ENCODE peak calls at places on chromosomes 6 and 20, in six cellular contexts. One of them, this sample, is unnamed.

GRCh38 chr6:52221302-52221701 is 23.0 kb downstream of the IL17F start:
- DNase-seq in IMR-90: no peak
- DNase-seq in neural crest cell: no peak
- DNase-seq in B cell: no peak
- DNase-seq in cardiac fibroblast: no peak
- DNase-seq in AG10803: no peak
- DNase-seq in this sample: no peak

GRCh38 chr6:4369616-4370015 is 234.2 kb upstream of the ECI2 start:
- DNase-seq in cardiac fibroblast: peak
- DNase-seq in AG10803: peak
- DNase-seq in IMR-90: peak
- DNase-seq in neural crest cell: no peak
- DNase-seq in B cell: no peak
- DNase-seq in this sample: no peak

GRCh38 chr6:35034411-35035171 is 106.5 kb downstream of the TCP11 start:
- DNase-seq in AG10803: peak
- DNase-seq in neural crest cell: no peak
- DNase-seq in IMR-90: no peak
- DNase-seq in B cell: no peak
- DNase-seq in cardiac fibroblast: peak
- DNase-seq in this sample: peak

GRCh38 chr6:170172406-170172805 is 118.5 kb downstream of the DLL1 start:
- DNase-seq in cardiac fibroblast: no peak
- DNase-seq in neural crest cell: no peak
- DNase-seq in IMR-90: no peak
- DNase-seq in AG10803: no peak
- DNase-seq in B cell: no peak
- DNase-seq in this sample: no peak

GRCh38 chr20:63285636-63286615 is 7.1 kb upstream of the COL20A1 start:
- DNase-seq in neural crest cell: no peak
- DNase-seq in AG10803: no peak
- DNase-seq in cardiac fibroblast: no peak
- DNase-seq in B cell: no peak
- DNase-seq in IMR-90: no peak
- DNase-seq in this sample: no peak

GRCh38 chr6:150891886-150892485 is 26.5 kb downstream of the MTHFD1L start:
- DNase-seq in IMR-90: peak
- DNase-seq in AG10803: peak
- DNase-seq in cardiac fibroblast: peak
- DNase-seq in neural crest cell: peak
- DNase-seq in B cell: peak
- DNase-seq in this sample: peak

GRCh38 chr6:49025273-49026240 is 437.5 kb downstream of the MMUT start:
- DNase-seq in neural crest cell: no peak
- DNase-seq in cardiac fibroblast: no peak
- DNase-seq in IMR-90: no peak
- DNase-seq in B cell: no peak
- DNase-seq in AG10803: no peak
- DNase-seq in this sample: no peak

GRCh38 chr20:11130554-11131166 is 456.9 kb upstream of the JAG1 start:
- DNase-seq in AG10803: no peak
- DNase-seq in IMR-90: no peak
- DNase-seq in neural crest cell: no peak
- DNase-seq in B cell: no peak
- DNase-seq in cardiac fibroblast: no peak
- DNase-seq in this sample: no peak

GRCh38 chr6:43129434-43130194 is 41.5 kb upstream of the SRF start:
- DNase-seq in B cell: no peak
- DNase-seq in neural crest cell: no peak
- DNase-seq in cardiac fibroblast: peak
- DNase-seq in IMR-90: peak
- DNase-seq in AG10803: peak
- DNase-seq in this sample: no peak

GRCh38 chr6:81762132-81762531 is 9.7 kb upstream of the TENT5A start:
- DNase-seq in IMR-90: peak
- DNase-seq in cardiac fibroblast: no peak
- DNase-seq in neural crest cell: no peak
- DNase-seq in B cell: no peak
- DNase-seq in AG10803: peak
- DNase-seq in this sample: no peak
- TF ChIP-seq CTCF in IMR-90: no peak
- TF ChIP-seq CTCF in cardiac fibroblast: no peak
- TF ChIP-seq CTCF in neural crest cell: no peak
- TF ChIP-seq CTCF in B cell: no peak
- TF ChIP-seq CTCF in AG10803: peak
- TF ChIP-seq CTCF in this sample: no peak

GRCh38 chr6:27669278-27669797 is 196.4 kb upstream of the ZNF184 start:
- DNase-seq in cardiac fibroblast: no peak
- DNase-seq in IMR-90: no peak
- DNase-seq in AG10803: no peak
- DNase-seq in neural crest cell: no peak
- DNase-seq in B cell: no peak
- DNase-seq in this sample: no peak
- TF ChIP-seq CTCF in cardiac fibroblast: no peak
- TF ChIP-seq CTCF in IMR-90: no peak
- TF ChIP-seq CTCF in AG10803: no peak
- TF ChIP-seq CTCF in neural crest cell: no peak
- TF ChIP-seq CTCF in B cell: no peak
- TF ChIP-seq CTCF in this sample: no peak

DNA sequence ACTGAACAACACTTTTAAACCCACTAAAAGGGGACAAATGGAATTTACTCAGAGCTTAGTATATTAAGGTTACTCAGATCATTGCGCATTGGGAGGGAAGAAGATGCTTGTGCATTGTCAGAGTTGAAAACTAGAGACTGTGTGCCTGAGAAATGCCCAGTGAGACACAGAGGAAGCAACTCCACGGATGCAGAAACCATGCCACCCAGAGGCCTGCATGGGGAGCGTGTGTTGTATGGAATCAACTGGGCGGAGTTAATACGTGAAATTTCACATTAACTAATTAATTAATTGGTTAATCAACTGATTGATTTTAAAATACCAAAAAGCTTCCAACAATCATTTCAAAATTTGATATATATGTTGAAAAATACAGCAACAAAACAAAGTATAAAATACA is 391.6 kb downstream of the PLCB1 start:
- DNase-seq in B cell: no peak
- DNase-seq in IMR-90: peak
- DNase-seq in cardiac fibroblast: peak
- DNase-seq in AG10803: peak
- DNase-seq in neural crest cell: no peak
- DNase-seq in this sample: no peak
- TF ChIP-seq CTCF in B cell: no peak
- TF ChIP-seq CTCF in IMR-90: no peak
- TF ChIP-seq CTCF in cardiac fibroblast: no peak
- TF ChIP-seq CTCF in AG10803: peak
- TF ChIP-seq CTCF in neural crest cell: no peak
- TF ChIP-seq CTCF in this sample: peak

DNA sequence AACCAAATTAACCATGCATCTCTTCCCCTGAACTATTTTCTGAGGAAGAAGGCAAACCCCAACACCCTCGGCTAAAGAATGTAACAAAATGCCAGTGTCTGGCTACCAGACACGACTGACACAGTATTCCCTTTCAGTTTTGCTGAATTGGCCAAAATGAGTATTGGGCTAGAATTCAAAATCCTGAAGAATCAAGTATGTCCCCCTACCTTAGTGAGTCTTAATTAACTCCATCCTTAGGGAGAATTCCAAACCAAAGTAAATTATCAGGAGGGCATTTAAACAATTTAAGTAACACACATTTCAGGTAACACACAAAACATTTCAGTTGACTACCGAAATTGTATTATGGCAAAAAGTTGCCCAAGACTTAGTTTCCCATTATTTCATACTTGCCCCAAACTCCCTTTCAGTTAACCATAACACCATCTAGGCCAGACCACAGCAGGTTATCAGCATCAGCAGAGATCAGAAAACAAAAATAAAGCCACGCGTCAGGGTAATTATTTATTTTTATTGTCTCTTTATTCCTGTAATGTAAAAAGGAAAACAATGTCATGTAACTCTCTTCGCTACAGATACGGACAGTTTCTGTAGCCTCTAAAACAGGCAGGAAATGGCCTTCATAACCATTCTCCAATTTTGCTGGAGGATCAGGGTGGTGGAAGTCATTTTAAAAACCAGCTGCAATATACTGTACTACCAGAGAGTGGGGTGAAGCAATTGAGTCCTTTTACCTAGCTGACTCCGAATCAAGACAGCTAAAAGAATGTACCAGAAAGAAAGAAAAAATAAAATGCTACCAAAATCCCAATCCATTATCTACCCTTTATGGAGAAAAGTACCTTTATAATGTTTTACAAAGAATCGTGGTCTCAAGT is 1.9 kb downstream of the SNX5 start:
- DNase-seq in AG10803: peak
- DNase-seq in neural crest cell: no peak
- DNase-seq in B cell: peak
- DNase-seq in cardiac fibroblast: peak
- DNase-seq in IMR-90: peak
- DNase-seq in this sample: no peak
- TF ChIP-seq CTCF in AG10803: peak
- TF ChIP-seq CTCF in neural crest cell: peak
- TF ChIP-seq CTCF in B cell: peak
- TF ChIP-seq CTCF in cardiac fibroblast: peak
- TF ChIP-seq CTCF in IMR-90: peak
- TF ChIP-seq CTCF in this sample: peak